ENCODE peak calls at places on chromosomes 5 and 9, in eight cellular contexts. U is fibroblast of lung; S is tibial artery; I is CD4-positive, alpha-beta T cell; R is CD8-positive, alpha-beta T cell; H is A673; T is left lung; O is endothelial cell of umbilical vein. E is an unnamed sample.

GRCh38 chr5:78648359-78649219 is at the start of gene LHFPL2:
- DNase-seq in U (peak; percentile 74), S (peak; percentile 90), I (no peak), R (peak; percentile 6), H (peak; percentile 71), T (peak; percentile 80), O (peak; percentile 77), E (no peak)

GRCh38 chr5:39495294-39495693 is 70.5 kb upstream of the DAB2 start:
- DNase-seq in U (no peak), S (no peak), I (no peak), R (no peak), H (no peak), T (no peak), O (peak; percentile 53), E (no peak)

GRCh38 chr5:39570418-39571027 is 145.7 kb upstream of the DAB2 start:
- DNase-seq in U (peak; percentile 31), S (no peak), I (no peak), R (no peak), H (peak; percentile 65), T (no peak), O (peak; percentile 61), E (peak; percentile 65)

GRCh38 chr5:107808671-107809137 is 138.0 kb upstream of the EFNA5 start:
- DNase-seq in U (peak; percentile 12), S (no peak), I (no peak), R (no peak), H (no peak), T (no peak), O (no peak), E (no peak)

GRCh38 chr5:132394681-132395259 is 25.3 kb downstream of the SLC22A5 start:
- DNase-seq in U (no peak), S (no peak), I (no peak), R (no peak), H (no peak), T (no peak), O (no peak), E (no peak)

GRCh38 chr5:122415481-122416120 is 103.6 kb downstream of the SNCAIP start:
- DNase-seq in U (peak; percentile 62), S (peak; percentile 70), I (no peak), R (no peak), H (peak; percentile 74), T (peak; percentile 43), O (peak; percentile 74), E (peak; percentile 2)

GRCh38 chr9:110206388-110206787 is 1.6 kb downstream of the C9orf152 start:
- DNase-seq in U (no peak), S (no peak), I (no peak), R (no peak), H (no peak), T (no peak), O (no peak), E (no peak)

GRCh38 chr9:14219865-14220655 is 93.9 kb downstream of the NFIB start:
- DNase-seq in U (peak; percentile 77), S (no peak), I (no peak), R (no peak), H (no peak), T (no peak), O (no peak), E (no peak)

GRCh38 chr9:131735238-131736181 is 4.4 kb downstream of the RAPGEF1 start:
- DNase-seq in U (peak; percentile 34), S (no peak), I (no peak), R (no peak), H (no peak), T (no peak), O (peak; percentile 72), E (no peak)

DNA sequence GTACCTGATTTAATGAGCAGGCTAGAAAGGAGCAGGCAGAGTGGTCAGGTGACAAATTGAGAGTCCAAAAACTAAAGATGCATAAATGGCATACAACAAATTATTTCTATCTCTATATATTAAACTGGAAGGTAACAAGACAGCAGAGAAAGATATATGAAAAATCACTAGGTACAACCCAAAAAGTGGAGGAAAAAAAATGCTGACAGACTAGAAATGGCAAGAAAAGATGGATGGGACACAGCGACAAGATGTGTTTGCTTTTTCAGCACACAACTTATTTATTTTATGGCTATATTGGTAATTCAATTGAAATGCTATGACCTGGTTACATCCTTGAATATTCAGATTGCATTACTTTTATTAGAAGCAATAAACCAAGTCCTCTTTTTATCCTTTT is 566.4 kb upstream of the TUSC1 start:
- DNase-seq in U (no peak), S (no peak), I (no peak), R (no peak), H (no peak), T (no peak), O (no peak), E (no peak)
- H3K27ac ChIP-seq in U (no peak overlapping the region), S (no peak overlapping the region), I (no peak overlapping the region), R (no peak overlapping the region), H (no peak overlapping the region), T (no peak overlapping the region), O (peak overlapping the region; percentile 92), E (no peak overlapping the region)

GRCh38 chr9:35557330-35557729 is 47.7 kb upstream of the TESK1 start:
- DNase-seq in U (no peak), S (no peak), I (no peak), R (no peak), H (no peak), T (no peak), O (no peak), E (no peak)
- H3K27ac ChIP-seq in U (no peak overlapping the region), S (no peak overlapping the region), I (no peak overlapping the region), R (no peak overlapping the region), H (no peak overlapping the region), T (no peak overlapping the region), O (no peak overlapping the region), E (no peak overlapping the region)

DNA sequence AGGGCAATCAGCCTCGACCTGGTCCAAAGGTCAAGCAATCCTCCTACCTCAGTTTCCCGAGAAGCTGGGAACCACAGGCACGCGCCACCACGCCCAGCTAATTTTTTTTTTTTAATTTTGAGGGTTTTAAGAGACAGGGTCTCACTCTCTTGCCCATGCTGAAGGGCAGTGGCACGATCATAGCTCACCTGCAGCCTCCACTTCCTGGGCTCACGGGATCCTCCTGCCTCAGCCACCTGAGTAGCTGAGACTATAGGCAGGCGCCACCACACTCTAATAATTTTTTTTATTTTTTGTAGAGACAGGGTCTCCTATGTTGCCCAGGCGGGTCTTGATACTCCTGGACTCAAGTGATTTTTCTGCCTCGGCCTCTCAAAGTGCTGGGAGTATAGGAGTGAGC is 1.6 kb downstream of the UIMC1 start:
- DNase-seq in U (no peak), S (no peak), I (no peak), R (no peak), H (no peak), T (no peak), O (no peak), E (no peak)
- H3K27ac ChIP-seq in U (peak overlapping the region; percentile 50), S (no peak overlapping the region), I (no peak overlapping the region), R (no peak overlapping the region), H (no peak overlapping the region), T (peak overlapping the region; percentile 97), O (peak overlapping the region; percentile 73), E (no peak overlapping the region)

DNA sequence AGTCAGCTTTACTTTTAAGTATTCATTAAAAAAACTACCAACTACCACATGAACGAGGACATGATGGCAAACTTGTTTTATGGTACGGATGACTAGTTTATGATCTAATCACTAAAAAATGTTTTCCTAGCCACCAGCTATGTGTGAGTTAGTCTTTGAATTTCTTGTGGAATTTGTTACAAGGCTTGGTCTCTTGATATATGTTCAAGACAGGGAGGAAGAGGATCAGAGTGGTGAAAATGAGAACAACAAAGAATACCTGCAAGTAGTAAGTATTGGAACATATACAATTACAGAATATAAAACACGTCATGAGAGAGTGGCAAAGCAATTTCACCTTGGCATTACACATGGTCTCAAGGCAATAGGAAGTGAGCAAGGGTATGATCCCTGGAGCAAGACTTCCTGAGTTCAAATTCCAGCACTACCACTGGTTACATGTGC is 548.6 kb upstream of the TLE4 start:
- DNase-seq in U (peak; percentile 98), S (no peak), I (no peak), R (no peak), H (no peak), T (no peak), O (peak; percentile 79), E (no peak)
- H3K27ac ChIP-seq in U (peak overlapping the region; percentile 30), S (no peak overlapping the region), I (no peak overlapping the region), R (no peak overlapping the region), H (no peak overlapping the region), T (no peak overlapping the region), O (peak overlapping the region; percentile 90), E (no peak overlapping the region)

DNA sequence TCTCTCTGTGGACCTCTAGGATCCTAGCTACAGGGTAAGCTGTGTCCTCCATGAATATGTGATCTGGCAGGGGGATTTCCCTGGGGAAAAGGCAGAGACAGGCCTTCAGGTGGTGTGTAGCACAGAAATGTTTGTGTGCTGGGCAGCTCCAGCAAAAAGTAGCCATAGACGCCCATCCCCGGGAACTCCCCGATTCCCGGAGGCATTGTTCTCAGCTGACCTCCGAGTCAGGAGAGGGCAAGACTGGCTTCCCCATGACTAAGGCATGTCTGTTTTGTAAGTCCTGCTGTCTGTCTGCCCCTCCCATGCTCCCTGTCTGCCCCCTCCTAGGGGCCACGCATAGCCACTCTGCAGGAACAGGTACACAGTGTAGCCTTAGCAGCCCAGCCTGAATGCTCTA is 834.5 kb downstream of the PTPRD start:
- DNase-seq in U (no peak), S (no peak), I (no peak), R (no peak), H (no peak), T (no peak), O (peak; percentile 24), E (no peak)
- H3K27ac ChIP-seq in U (no peak overlapping the region), S (no peak overlapping the region), I (no peak overlapping the region), R (no peak overlapping the region), H (no peak overlapping the region), T (no peak overlapping the region), O (peak overlapping the region; percentile 43), E (no peak overlapping the region)

GRCh38 chr5:130995851-130996250 is 169.2 kb downstream of the HINT1 start:
- DNase-seq in U (no peak), S (no peak), I (no peak), R (no peak), H (no peak), T (no peak), O (no peak), E (no peak)

GRCh38 chr5:131001507-131001906 is 163.5 kb downstream of the HINT1 start:
- DNase-seq in U (no peak), S (no peak), I (no peak), R (no peak), H (no peak), T (no peak), O (no peak), E (no peak)

GRCh38 chr5:130995254-130995515 is 169.9 kb downstream of the HINT1 start:
- DNase-seq in U (no peak), S (no peak), I (no peak), R (no peak), H (no peak), T (no peak), O (no peak), E (no peak)

GRCh38 chr5:130994496-130995253 is 170.4 kb downstream of the HINT1 start:
- DNase-seq in U (no peak), S (no peak), I (no peak), R (no peak), H (no peak), T (no peak), O (no peak), E (no peak)

DNA sequence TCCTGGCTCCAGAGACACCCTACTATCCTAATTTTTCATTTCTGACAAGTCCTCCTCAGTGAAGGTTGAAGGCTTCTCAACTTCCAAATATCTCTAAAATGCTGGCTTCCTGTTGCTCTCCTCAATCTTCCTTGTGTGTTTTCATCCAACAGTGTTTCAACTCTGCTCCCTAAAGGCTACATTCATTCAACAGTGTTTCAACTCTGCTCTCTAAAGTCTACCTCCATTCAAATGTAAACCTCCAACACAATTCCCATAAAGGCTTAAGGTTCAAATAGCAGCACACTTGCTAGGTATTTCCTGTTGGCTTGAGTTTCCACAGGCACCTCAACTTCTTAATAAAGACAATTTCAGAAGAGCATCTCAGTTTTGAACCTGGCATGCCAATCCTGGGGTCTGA is 164.8 kb downstream of the HINT1 start:
- DNase-seq in U (no peak), S (no peak), I (no peak), R (no peak), H (no peak), T (no peak), O (no peak), E (no peak)
- H3K27ac ChIP-seq in U (no peak overlapping the region), S (no peak overlapping the region), I (no peak overlapping the region), R (no peak overlapping the region), H (no peak overlapping the region), T (no peak overlapping the region), O (no peak overlapping the region), E (no peak overlapping the region)

E was measured in PC-9.